ENCODE peak calls at places on chromosomes 6 and 20, in five cellular contexts. F is activated T-cell treated with anti-CD3 and anti-CD28 coated beads, Interleukin-2, amount 50 U/mL, for 4 hours; E is naive thymus-derived CD4-positive, alpha-beta T cell; N is right cardiac atrium; W is mucosa of descending colon. C is an unnamed sample.

GRCh38 chr6:165826487-165827189 is 163.6 kb upstream of the PDE10A start:
- ATAC-seq in F (no peak), E (peak), N (no peak), W (no peak), C (peak)

GRCh38 chr20:62275263-62275619 is 27.6 kb upstream of the ADRM1 start:
- ATAC-seq in F (no peak), E (no peak), N (no peak), W (no peak), C (peak)

GRCh38 chr20:33401922-33402369 is 627 bp upstream of the CDK5RAP1 start:
- ATAC-seq in F (no peak), E (no peak), N (peak), W (peak), C (no peak)

GRCh38 chr6:43520097-43520496 is 3.2 kb downstream of the POLR1C start:
- ATAC-seq in F (no peak), E (no peak), N (no peak), W (no peak), C (no peak)

GRCh38 chr6:169858293-169858934 is 107.0 kb downstream of the ERMARD start:
- ATAC-seq in F (no peak), E (no peak), N (peak), W (no peak), C (peak)

GRCh38 chr6:158332237-158332636 is 20.0 kb downstream of the TULP4 start:
- ATAC-seq in F (no peak), E (no peak), N (no peak), W (peak), C (no peak)

GRCh38 chr6:151288711-151289398 is 49.1 kb downstream of the AKAP12 start:
- ATAC-seq in F (peak), E (no peak), N (no peak), W (no peak), C (peak)

GRCh38 chr6:56671160-56671559 is 28.5 kb upstream of the DST start:
- ATAC-seq in F (no peak), E (no peak), N (no peak), W (peak), C (no peak)